ENCODE peak calls at places on chromosomes 5 and 9, in four cellular contexts. One of them, this sample, is unnamed.

GRCh38 chr5:155773680-155774079 is 553.3 kb upstream of the SGCD start:
- ATAC-seq in stimulated activated naive CD8-positive, alpha-beta T cell treated with anti-CD3 and anti-CD28 coated beads, Interleukin-15, Interleukin-2, amounts not matched to agents 100 U/mL and 50 U/mL, for 24 hours: no peak
- ATAC-seq in mucosa of descending colon: peak
- ATAC-seq in heart left ventricle: no peak
- ATAC-seq in this sample: no peak

GRCh38 chr9:121557581-121558422 is 58.2 kb upstream of the GGTA1 start:
- ATAC-seq in mucosa of descending colon: peak
- ATAC-seq in stimulated activated naive CD8-positive, alpha-beta T cell treated with anti-CD3 and anti-CD28 coated beads, Interleukin-15, Interleukin-2, amounts not matched to agents 100 U/mL and 50 U/mL, for 24 hours: no peak
- ATAC-seq in heart left ventricle: peak
- ATAC-seq in this sample: no peak

GRCh38 chr9:133252301-133252776 is 22.7 kb downstream of the ABO start:
- ATAC-seq in stimulated activated naive CD8-positive, alpha-beta T cell treated with anti-CD3 and anti-CD28 coated beads, Interleukin-15, Interleukin-2, amounts not matched to agents 100 U/mL and 50 U/mL, for 24 hours: no peak
- ATAC-seq in mucosa of descending colon: peak
- ATAC-seq in heart left ventricle: peak
- ATAC-seq in this sample: peak

GRCh38 chr9:132150256-132150655 is 11.6 kb upstream of the NTNG2 start:
- ATAC-seq in heart left ventricle: peak
- ATAC-seq in mucosa of descending colon: no peak
- ATAC-seq in stimulated activated naive CD8-positive, alpha-beta T cell treated with anti-CD3 and anti-CD28 coated beads, Interleukin-15, Interleukin-2, amounts not matched to agents 100 U/mL and 50 U/mL, for 24 hours: no peak
- ATAC-seq in this sample: peak

GRCh38 chr5:176466245-176466871 is 18.2 kb downstream of the FAF2 start:
- ATAC-seq in mucosa of descending colon: peak
- ATAC-seq in stimulated activated naive CD8-positive, alpha-beta T cell treated with anti-CD3 and anti-CD28 coated beads, Interleukin-15, Interleukin-2, amounts not matched to agents 100 U/mL and 50 U/mL, for 24 hours: no peak
- ATAC-seq in heart left ventricle: peak
- ATAC-seq in this sample: no peak

GRCh38 chr9:112754578-112754977 is 4.0 kb downstream of the SNX30 start:
- ATAC-seq in stimulated activated naive CD8-positive, alpha-beta T cell treated with anti-CD3 and anti-CD28 coated beads, Interleukin-15, Interleukin-2, amounts not matched to agents 100 U/mL and 50 U/mL, for 24 hours: peak
- ATAC-seq in mucosa of descending colon: no peak
- ATAC-seq in heart left ventricle: no peak
- ATAC-seq in this sample: no peak

GRCh38 chr5:55104036-55104767 is 1.8 kb downstream of the GZMA start:
- ATAC-seq in mucosa of descending colon: no peak
- ATAC-seq in heart left ventricle: no peak
- ATAC-seq in stimulated activated naive CD8-positive, alpha-beta T cell treated with anti-CD3 and anti-CD28 coated beads, Interleukin-15, Interleukin-2, amounts not matched to agents 100 U/mL and 50 U/mL, for 24 hours: no peak
- ATAC-seq in this sample: no peak

GRCh38 chr5:134540747-134541733 is 15.6 kb downstream of the JADE2 start:
- ATAC-seq in stimulated activated naive CD8-positive, alpha-beta T cell treated with anti-CD3 and anti-CD28 coated beads, Interleukin-15, Interleukin-2, amounts not matched to agents 100 U/mL and 50 U/mL, for 24 hours: peak
- ATAC-seq in heart left ventricle: no peak
- ATAC-seq in mucosa of descending colon: no peak
- ATAC-seq in this sample: peak

GRCh38 chr5:142360051-142360498 is 35.3 kb upstream of the SPRY4 start:
- ATAC-seq in stimulated activated naive CD8-positive, alpha-beta T cell treated with anti-CD3 and anti-CD28 coated beads, Interleukin-15, Interleukin-2, amounts not matched to agents 100 U/mL and 50 U/mL, for 24 hours: no peak
- ATAC-seq in heart left ventricle: no peak
- ATAC-seq in mucosa of descending colon: no peak
- ATAC-seq in this sample: no peak

GRCh38 chr9:110405858-110406443 is 68.3 kb upstream of the TXNDC8 start:
- ATAC-seq in mucosa of descending colon: no peak
- ATAC-seq in heart left ventricle: no peak
- ATAC-seq in stimulated activated naive CD8-positive, alpha-beta T cell treated with anti-CD3 and anti-CD28 coated beads, Interleukin-15, Interleukin-2, amounts not matched to agents 100 U/mL and 50 U/mL, for 24 hours: no peak
- ATAC-seq in this sample: no peak

GRCh38 chr9:89715318-89715858 is 110.6 kb downstream of the GADD45G start:
- ATAC-seq in stimulated activated naive CD8-positive, alpha-beta T cell treated with anti-CD3 and anti-CD28 coated beads, Interleukin-15, Interleukin-2, amounts not matched to agents 100 U/mL and 50 U/mL, for 24 hours: peak
- ATAC-seq in mucosa of descending colon: no peak
- ATAC-seq in heart left ventricle: no peak
- ATAC-seq in this sample: no peak

GRCh38 chr9:33249087-33249657 is 9.2 kb downstream of the SPINK4 start:
- ATAC-seq in heart left ventricle: no peak
- ATAC-seq in mucosa of descending colon: peak
- ATAC-seq in stimulated activated naive CD8-positive, alpha-beta T cell treated with anti-CD3 and anti-CD28 coated beads, Interleukin-15, Interleukin-2, amounts not matched to agents 100 U/mL and 50 U/mL, for 24 hours: no peak
- ATAC-seq in this sample: peak

GRCh38 chr9:12884736-12885395 is 110.0 kb downstream of the LURAP1L start:
- ATAC-seq in stimulated activated naive CD8-positive, alpha-beta T cell treated with anti-CD3 and anti-CD28 coated beads, Interleukin-15, Interleukin-2, amounts not matched to agents 100 U/mL and 50 U/mL, for 24 hours: no peak
- ATAC-seq in heart left ventricle: peak
- ATAC-seq in mucosa of descending colon: peak
- ATAC-seq in this sample: no peak

GRCh38 chr5:139157556-139157955 is 40.6 kb downstream of the SIL1 start:
- ATAC-seq in stimulated activated naive CD8-positive, alpha-beta T cell treated with anti-CD3 and anti-CD28 coated beads, Interleukin-15, Interleukin-2, amounts not matched to agents 100 U/mL and 50 U/mL, for 24 hours: no peak
- ATAC-seq in heart left ventricle: no peak
- ATAC-seq in mucosa of descending colon: no peak
- ATAC-seq in this sample: no peak

GRCh38 chr5:37839441-37840035 is 303 bp downstream of the GDNF start:
- ATAC-seq in mucosa of descending colon: peak
- ATAC-seq in stimulated activated naive CD8-positive, alpha-beta T cell treated with anti-CD3 and anti-CD28 coated beads, Interleukin-15, Interleukin-2, amounts not matched to agents 100 U/mL and 50 U/mL, for 24 hours: no peak
- ATAC-seq in heart left ventricle: peak
- ATAC-seq in this sample: no peak

GRCh38 chr5:126355940-126356339 is 67.3 kb upstream of the GRAMD2B start:
- ATAC-seq in heart left ventricle: no peak
- ATAC-seq in mucosa of descending colon: peak
- ATAC-seq in stimulated activated naive CD8-positive, alpha-beta T cell treated with anti-CD3 and anti-CD28 coated beads, Interleukin-15, Interleukin-2, amounts not matched to agents 100 U/mL and 50 U/mL, for 24 hours: no peak
- ATAC-seq in this sample: peak

GRCh38 chr5:4716786-4717185 is 423.3 kb upstream of the ADAMTS16 start:
- ATAC-seq in stimulated activated naive CD8-positive, alpha-beta T cell treated with anti-CD3 and anti-CD28 coated beads, Interleukin-15, Interleukin-2, amounts not matched to agents 100 U/mL and 50 U/mL, for 24 hours: no peak
- ATAC-seq in heart left ventricle: no peak
- ATAC-seq in mucosa of descending colon: no peak
- ATAC-seq in this sample: no peak

GRCh38 chr9:4905135-4905490 is 80.0 kb upstream of the JAK2 start:
- ATAC-seq in mucosa of descending colon: no peak
- ATAC-seq in stimulated activated naive CD8-positive, alpha-beta T cell treated with anti-CD3 and anti-CD28 coated beads, Interleukin-15, Interleukin-2, amounts not matched to agents 100 U/mL and 50 U/mL, for 24 hours: no peak
- ATAC-seq in heart left ventricle: no peak
- ATAC-seq in this sample: no peak

This sample was measured in stimulated activated memory B cell treated with anti-CD40 and anti-IgM and Interleukin-4, amounts not matched to agents 10 μg/mL and 1 μg/mL and 100 μg/mL, for 72 hours.